ENCODE peak calls at places on chromosomes 1 and 21, in five cellular contexts. M is HepG2, D is K562, V is GM12878, X is upper lobe of left lung. T is an unnamed sample.

GRCh38 chr1:5982868-5983267 is 9.4 kb downstream of the NPHP4 start:
- ATAC-seq in M (no peak), D (peak; percentile 19), V (no peak), X (no peak), T (no peak)

GRCh38 chr1:109198043-109198695 is 15.5 kb upstream of the SARS1 start:
- ATAC-seq in M (peak; percentile 37), D (peak; percentile 78), V (no peak), X (peak; percentile 26), T (peak; percentile 83)

GRCh38 chr1:211648336-211648735 is 27.1 kb downstream of the NEK2 start:
- ATAC-seq in M (peak; percentile 55), D (peak; percentile 5), V (no peak), X (no peak), T (no peak)

GRCh38 chr1:101394041-101394440 is 157.2 kb downstream of the S1PR1 start:
- ATAC-seq in M (no peak), D (no peak), V (no peak), X (no peak), T (no peak)

GRCh38 chr21:39851219-39851618 is 16.0 kb upstream of the PCP4 start:
- ATAC-seq in M (no peak), D (no peak), V (no peak), X (no peak), T (no peak)

GRCh38 chr1:246554201-246554600 is 11.9 kb downstream of the TFB2M start:
- ATAC-seq in M (no peak), D (no peak), V (no peak), X (no peak), T (no peak)

GRCh38 chr1:226121049-226121586 is 58.6 kb downstream of the H3-3A start:
- ATAC-seq in M (no peak), D (no peak), V (no peak), X (no peak), T (no peak)

GRCh38 chr1:175043824-175044223 is 20.6 kb upstream of the MRPS14 start:
- ATAC-seq in M (no peak), D (no peak), V (no peak), X (no peak), T (no peak)

GRCh38 chr1:94514095-94514727 is 27.3 kb downstream of the F3 start:
- ATAC-seq in M (peak; percentile 92), D (peak; percentile 88), V (peak; percentile 78), X (no peak), T (no peak)

GRCh38 chr1:41695118-41695517 is 210.6 kb upstream of the EDN2 start:
- ATAC-seq in M (no peak), D (no peak), V (no peak), X (no peak), T (no peak)

GRCh38 chr1:174393885-174394284 is 53.9 kb upstream of the GPR52 start:
- ATAC-seq in M (no peak), D (no peak), V (no peak), X (no peak), T (no peak)

GRCh38 chr21:34802180-34802899 is 133.5 kb downstream of the CLIC6 start:
- ATAC-seq in M (no peak), D (no peak), V (peak; percentile 25), X (no peak), T (no peak)

GRCh38 chr1:11837767-11838348 is 9.7 kb downstream of the NPPA start:
- ATAC-seq in M (peak; percentile 6), D (no peak), V (no peak), X (no peak), T (no peak)

GRCh38 chr1:172040466-172040865 is 199.2 kb downstream of the DNM3 start:
- ATAC-seq in M (no peak), D (no peak), V (no peak), X (no peak), T (no peak)

GRCh38 chr1:206821493-206821892 is 43.9 kb upstream of the IL20 start:
- ATAC-seq in M (no peak), D (no peak), V (no peak), X (no peak), T (no peak)

GRCh38 chr1:64691631-64692030 is 53.2 kb upstream of the RAVER2 start:
- ATAC-seq in M (no peak), D (no peak), V (no peak), X (no peak), T (no peak)

GRCh38 chr1:207938016-207938415 is 27.1 kb upstream of the CD34 start:
- ATAC-seq in M (peak; percentile 91), D (no peak), V (no peak), X (peak; percentile 61), T (no peak)

GRCh38 chr1:52571783-52572182 is 18.9 kb upstream of the TUT4 start:
- ATAC-seq in M (peak; percentile 80), D (peak; percentile 87), V (peak; percentile 42), X (no peak), T (no peak)

GRCh38 chr21:41921089-41921819 is 32.6 kb downstream of the C2CD2 start:
- ATAC-seq in M (no peak), D (no peak), V (peak; percentile 56), X (no peak), T (no peak)

GRCh38 chr1:30731806-30732276 is 8.5 kb upstream of the MATN1 start:
- ATAC-seq in M (no peak), D (peak; percentile 62), V (no peak), X (peak; percentile 4), T (no peak)

GRCh38 chr1:18999287-18999852 is 42.9 kb upstream of the IFFO2 start:
- ATAC-seq in M (no peak), D (no peak), V (no peak), X (no peak), T (no peak)

GRCh38 chr21:17390575-17390974 is 122.3 kb upstream of the CXADR start:
- ATAC-seq in M (no peak), D (no peak), V (no peak), X (no peak), T (no peak)

GRCh38 chr1:242670019-242670418 is 145.5 kb upstream of the PLD5 start:
- ATAC-seq in M (no peak), D (no peak), V (no peak), X (no peak), T (no peak)

GRCh38 chr1:24047101-24047459 is 64.9 kb downstream of the MYOM3 start:
- ATAC-seq in M (peak; percentile 69), D (peak; percentile 67), V (no peak), X (peak; percentile 67), T (peak; percentile 84)

GRCh38 chr1:16302709-16303627 is 49.3 kb downstream of the FBXO42 start:
- ATAC-seq in M (no peak), D (peak; percentile 67), V (no peak), X (no peak), T (no peak)

DNA sequence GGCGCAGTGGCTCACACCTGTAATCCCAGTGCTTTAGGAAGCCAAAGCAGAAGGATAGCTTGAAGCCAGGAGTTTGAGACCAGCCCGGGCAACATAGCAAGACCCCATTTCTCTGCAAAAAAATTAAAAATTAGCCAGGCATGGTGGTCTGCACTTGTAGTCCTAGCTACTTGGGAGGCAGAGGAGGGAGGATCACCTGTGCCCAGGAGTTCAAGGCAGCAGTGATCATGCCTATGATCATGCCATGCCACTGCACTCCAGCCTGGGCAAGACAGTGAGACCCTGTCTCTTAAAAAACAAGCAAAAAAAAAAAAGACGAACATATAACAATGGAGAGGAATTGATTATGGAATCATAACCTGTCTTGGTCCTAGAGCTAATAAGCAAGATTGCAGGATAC is 45.1 kb downstream of the FBXO42 start:
- ATAC-seq in M (no peak), D (no peak), V (no peak), X (no peak), T (no peak)
- H3K36me3 ChIP-seq in M (peaks cover 9% of the 10 kb centered on the region), D (peaks cover 68% of the 10 kb centered on the region), V (peaks cover 8% of the 10 kb centered on the region), X (peaks cover 24% of the 10 kb centered on the region), T (peaks cover 97% of the 10 kb centered on the region)

GRCh38 chr21:37244506-37245083 is 22.5 kb downstream of the VPS26C start:
- ATAC-seq in M (no peak), D (peak; percentile 62), V (no peak), X (no peak), T (no peak)

GRCh38 chr21:37249112-37249904 is 17.8 kb downstream of the VPS26C start:
- ATAC-seq in M (no peak), D (no peak), V (peak; percentile 78), X (no peak), T (no peak)

GRCh38 chr21:37243961-37244360 is 23.2 kb downstream of the VPS26C start:
- ATAC-seq in M (no peak), D (no peak), V (no peak), X (no peak), T (no peak)

GRCh38 chr21:37245151-37245550 is 22.0 kb downstream of the VPS26C start:
- ATAC-seq in M (no peak), D (peak; percentile 50), V (no peak), X (no peak), T (no peak)

GRCh38 chr21:37248298-37248697 is 18.8 kb downstream of the VPS26C start:
- ATAC-seq in M (no peak), D (no peak), V (no peak), X (no peak), T (no peak)
- TF ChIP-seq EP300 in M (no peak), D (no peak), V (no peak), X (no peak), T (no peak)

GRCh38 chr1:1551524-1552262 is 11.3 kb upstream of the TMEM240 start:
- ATAC-seq in M (no peak), D (no peak), V (no peak), X (no peak), T (no peak)

GRCh38 chr1:1553821-1554494 is 13.5 kb upstream of the TMEM240 start:
- ATAC-seq in M (no peak), D (no peak), V (no peak), X (no peak), T (no peak)

GRCh38 chr1:1550087-1550486 is 9.7 kb upstream of the TMEM240 start:
- ATAC-seq in M (no peak), D (no peak), V (no peak), X (no peak), T (no peak)

GRCh38 chr1:1550591-1551432 is 10.4 kb upstream of the TMEM240 start:
- ATAC-seq in M (peak; percentile 78), D (peak; percentile 78), V (peak; percentile 73), X (no peak), T (peak; percentile 30)

GRCh38 chr1:1552263-1552639 is 11.8 kb upstream of the TMEM240 start:
- ATAC-seq in M (no peak), D (no peak), V (no peak), X (no peak), T (no peak)
- H3K36me3 ChIP-seq in M (peaks cover 4% of the 10 kb centered on the region), D (peaks cover 58% of the 10 kb centered on the region), V (no peaks in the 10 kb centered on the region), X (no peaks in the 10 kb centered on the region), T (no peaks in the 10 kb centered on the region)

GRCh38 chr1:162192323-162192678 is 122.8 kb downstream of the NOS1AP start:
- ATAC-seq in M (no peak), D (no peak), V (no peak), X (no peak), T (no peak)

GRCh38 chr1:162192763-162193162 is 123.3 kb downstream of the NOS1AP start:
- ATAC-seq in M (no peak), D (no peak), V (no peak), X (no peak), T (no peak)

GRCh38 chr1:162195567-162195966 is 126.1 kb downstream of the NOS1AP start:
- ATAC-seq in M (no peak), D (no peak), V (no peak), X (no peak), T (no peak)

GRCh38 chr1:162193201-162193600 is 123.7 kb downstream of the NOS1AP start:
- ATAC-seq in M (no peak), D (no peak), V (no peak), X (no peak), T (no peak)

GRCh38 chr1:162193815-162194214 is 124.3 kb downstream of the NOS1AP start:
- ATAC-seq in M (no peak), D (no peak), V (no peak), X (no peak), T (no peak)
- TF ChIP-seq EP300 in M (no peak), D (no peak), V (no peak), X (no peak), T (no peak)